ENCODE peak calls at places on chromosomes 16 and 17, in five cellular contexts. G, T, C, O and R are unnamed samples.

GRCh38 chr16:66265556-66266133 is 100.8 kb upstream of the CDH5 start:
- DNase-seq in G (no peak), T (no peak), C (no peak), O (no peak), R (no peak)

GRCh38 chr17:49365667-49366066 is 3.6 kb upstream of the ZNF652 start:
- DNase-seq in G (no peak), T (no peak), C (peak), O (no peak), R (no peak)

GRCh38 chr17:78127240-78127887 is 1.2 kb downstream of the TMC6 start:
- DNase-seq in G (peak), T (peak), C (no peak), O (no peak), R (peak)

GRCh38 chr16:68446941-68447675 is 1.2 kb downstream of the SMPD3 start:
- DNase-seq in G (no peak), T (no peak), C (no peak), O (no peak), R (no peak)

GRCh38 chr17:57649731-57650484 is 95.2 kb downstream of the CCDC182 start:
- DNase-seq in G (no peak), T (no peak), C (peak), O (no peak), R (no peak)

GRCh38 chr17:19415311-19415710 is 4.3 kb downstream of the RNF112 start:
- DNase-seq in G (no peak), T (no peak), C (no peak), O (no peak), R (no peak)

GRCh38 chr16:24821129-24821528 is 24.6 kb upstream of the SLC5A11 start:
- DNase-seq in G (no peak), T (no peak), C (no peak), O (no peak), R (no peak)

GRCh38 chr17:61260061-61260797 is 139.4 kb upstream of the TBX2 start:
- DNase-seq in G (peak), T (no peak), C (peak), O (no peak), R (no peak)

GRCh38 chr16:77657016-77657415 is 65.3 kb upstream of the NUDT7 start:
- DNase-seq in G (no peak), T (no peak), C (peak), O (no peak), R (no peak)

GRCh38 chr17:17935321-17936271 is 36.6 kb downstream of the TOM1L2 start:
- DNase-seq in G (no peak), T (no peak), C (peak), O (peak), R (no peak)

GRCh38 chr16:69839240-69839688 is 77.1 kb downstream of the WWP2 start:
- DNase-seq in G (no peak), T (no peak), C (no peak), O (no peak), R (no peak)

GRCh38 chr17:54102246-54102645 is 279.5 kb downstream of the KIF2B start:
- DNase-seq in G (no peak), T (no peak), C (no peak), O (no peak), R (no peak)

GRCh38 chr17:6927290-6927844 is 68.5 kb upstream of the ALOX12 start:
- DNase-seq in G (no peak), T (no peak), C (peak), O (no peak), R (no peak)